ENCODE peak calls at places on chromosomes 16 and 17, in nine cellular contexts. Z is ovary; U is fibroblast of lung; F is PC-9; N is mucosa of descending colon; A is GM23248; P is IMR-90; W is pancreas; H is CD4-positive, alpha-beta memory T cell. B is an unnamed sample.
A peak's percentile ranks its signal among the peaks of the same experiment; 100 is the strongest.

GRCh38 chr16:85528528-85529387 is 84.4 kb upstream of the GSE1 start:
- DNase-seq in Z (no peak), U (no peak), F (no peak), N (no peak), A (no peak), P (no peak), W (no peak), H (no peak), B (no peak)

GRCh38 chr16:72847187-72848044 is 200.5 kb downstream of the ZFHX3 start:
- DNase-seq in Z (peak; percentile 18), U (peak; percentile 42), F (peak; percentile 12), N (no peak), A (peak; percentile 47), P (peak; percentile 36), W (no peak), H (no peak), B (peak; percentile 61)

GRCh38 chr16:67441289-67441753 is 10.4 kb downstream of the HSD11B2 start:
- DNase-seq in Z (no peak), U (no peak), F (peak; percentile 70), N (peak; percentile 97), A (no peak), P (no peak), W (peak; percentile 83), H (no peak), B (no peak)

GRCh38 chr17:75917443-75918111 is 12.9 kb upstream of the MRPL38 start:
- DNase-seq in Z (no peak), U (no peak), F (no peak), N (no peak), A (no peak), P (no peak), W (no peak), H (no peak), B (no peak)

GRCh38 chr17:7523033-7523432 is 25.8 kb upstream of the TNFSF12 start:
- DNase-seq in Z (no peak), U (peak; percentile 17), F (no peak), N (no peak), A (peak; percentile 30), P (no peak), W (no peak), H (peak; percentile 60), B (no peak)

GRCh38 chr16:68084504-68085258 is 489 bp upstream of the NFATC3 start:
- DNase-seq in Z (peak; percentile 87), U (peak; percentile 82), F (peak; percentile 88), N (peak; percentile 95), A (peak; percentile 81), P (peak; percentile 61), W (peak; percentile 67), H (peak; percentile 88), B (peak; percentile 85)

GRCh38 chr17:63698886-63699637 is 863 bp downstream of the LIMD2 start:
- DNase-seq in Z (no peak), U (peak; percentile 27), F (no peak), N (peak; percentile 92), A (peak; percentile 50), P (peak; percentile 29), W (no peak), H (peak; percentile 94), B (no peak)

GRCh38 chr16:6643083-6643686 is 689.5 kb upstream of the RBFOX1 start:
- DNase-seq in Z (peak; percentile 18), U (peak; percentile 59), F (peak; percentile 42), N (no peak), A (peak; percentile 57), P (peak; percentile 48), W (peak; percentile 9), H (no peak), B (peak; percentile 48)

DNA sequence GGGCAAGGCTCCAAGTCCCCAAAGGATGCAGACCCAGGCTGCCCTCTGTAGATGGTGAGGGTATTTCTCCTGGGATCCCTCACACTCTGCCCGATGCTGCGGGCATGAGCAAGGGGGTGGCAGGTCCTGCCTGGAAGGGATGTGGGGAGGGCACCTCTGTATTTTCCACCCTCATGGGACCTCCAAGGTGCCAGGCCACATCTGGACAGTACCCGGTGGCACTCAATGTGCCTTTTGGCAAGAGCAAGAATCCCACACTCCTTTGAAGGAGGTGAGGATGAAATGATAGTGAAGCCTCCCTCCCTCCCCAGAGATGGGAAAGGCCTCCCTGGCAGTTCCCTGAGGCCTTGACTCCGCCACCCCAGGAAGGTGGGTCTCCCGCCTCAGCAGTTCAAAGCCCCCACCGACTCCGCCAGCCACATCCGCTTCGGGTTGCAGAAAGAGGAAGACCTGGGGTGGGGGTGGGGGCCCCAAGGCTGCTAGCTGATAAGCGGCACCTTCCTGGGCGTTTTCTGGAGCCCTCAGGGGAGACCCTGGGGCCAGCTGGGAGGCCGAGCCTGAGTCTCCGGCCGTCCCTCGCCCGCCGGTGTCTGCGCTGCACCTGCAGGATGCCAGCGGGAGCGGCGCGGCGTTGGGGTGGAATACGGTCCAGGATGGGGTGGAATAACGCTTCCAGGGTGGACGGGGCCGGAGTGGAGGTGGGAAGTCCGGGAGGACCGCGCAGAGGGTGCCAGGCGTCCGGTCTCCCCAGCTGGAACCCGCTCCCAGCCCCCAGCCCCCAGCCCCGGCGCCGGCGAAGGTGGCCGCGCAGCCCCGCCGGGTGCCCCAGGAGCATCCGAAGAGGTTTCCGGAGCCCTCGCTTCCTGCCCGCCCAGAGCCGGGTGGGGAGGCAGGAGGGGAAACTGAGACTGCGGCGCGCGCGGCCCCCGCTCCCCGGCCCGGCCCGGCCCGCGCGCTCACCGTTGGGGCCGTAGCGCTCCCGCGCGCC is 729 bp downstream of the ATP2A3 start:
- DNase-seq in Z (no peak), U (no peak), F (no peak), N (peak; percentile 91), A (no peak), P (no peak), W (no peak), H (peak; percentile 86), B (no peak)
- H3K4me1 ChIP-seq in Z (no peaks in the 10 kb centered on the region), U (peaks cover 5% of the 10 kb centered on the region), F (peaks cover 25% of the 10 kb centered on the region), N (peaks cover 68% of the 10 kb centered on the region), A (no peaks in the 10 kb centered on the region), P (peaks cover 19% of the 10 kb centered on the region), W (peaks cover 50% of the 10 kb centered on the region), H (peaks cover 51% of the 10 kb centered on the region), B (peaks cover 15% of the 10 kb centered on the region)

GRCh38 chr16:52494145-52494544 is 52.8 kb downstream of the TOX3 start:
- DNase-seq in Z (no peak), U (no peak), F (no peak), N (no peak), A (no peak), P (no peak), W (no peak), H (no peak), B (no peak)

GRCh38 chr16:52497067-52497816 is 49.7 kb downstream of the TOX3 start:
- DNase-seq in Z (no peak), U (peak; percentile 81), F (no peak), N (no peak), A (no peak), P (no peak), W (no peak), H (no peak), B (peak; percentile 34)

GRCh38 chr16:52494621-52495020 is 52.3 kb downstream of the TOX3 start:
- DNase-seq in Z (no peak), U (peak; percentile 2), F (no peak), N (no peak), A (no peak), P (no peak), W (no peak), H (no peak), B (no peak)

GRCh38 chr16:52498640-52499039 is 48.3 kb downstream of the TOX3 start:
- DNase-seq in Z (no peak), U (no peak), F (no peak), N (peak; percentile 71), A (no peak), P (no peak), W (no peak), H (no peak), B (no peak)

DNA sequence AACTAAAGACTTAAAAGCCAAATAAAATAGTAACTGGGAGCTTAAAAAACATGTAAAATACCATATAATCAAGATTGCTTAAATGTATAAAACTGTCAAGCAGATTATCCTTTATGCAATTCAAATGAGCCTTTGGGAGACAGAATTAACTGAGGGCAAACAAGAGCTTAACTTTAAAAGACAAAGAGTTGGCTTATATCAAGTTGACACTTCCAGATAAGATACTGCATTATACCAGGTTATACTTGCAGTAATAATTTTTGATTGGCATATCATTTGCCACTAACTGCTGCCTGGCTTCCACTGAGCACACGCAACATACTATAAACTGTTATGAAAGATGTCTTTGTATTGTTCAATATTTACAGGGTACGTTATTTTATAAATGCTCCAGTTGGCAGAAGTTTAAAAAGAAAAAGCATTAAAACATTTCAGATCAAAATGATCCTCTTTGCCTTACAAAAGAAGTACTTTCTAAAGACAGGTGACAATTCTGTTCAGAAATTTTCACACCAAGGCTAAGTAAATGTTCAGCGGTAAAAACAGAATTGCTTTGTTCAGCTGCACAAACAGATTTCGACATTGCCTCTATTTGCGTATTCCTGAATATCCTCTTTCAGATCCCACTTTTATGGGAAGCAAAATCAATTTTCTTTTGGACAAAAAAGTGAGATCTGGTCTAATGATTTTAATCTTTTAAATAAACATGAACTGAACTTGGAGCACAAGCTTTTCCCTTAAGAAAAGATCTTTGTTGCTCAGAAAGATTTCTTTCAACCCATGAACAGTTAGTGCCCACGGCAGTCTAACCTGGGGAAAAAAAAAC is 50.7 kb downstream of the TOX3 start:
- DNase-seq in Z (no peak), U (no peak), F (no peak), N (no peak), A (no peak), P (no peak), W (peak; percentile 15), H (no peak), B (no peak)
- H3K4me1 ChIP-seq in Z (no peaks in the 10 kb centered on the region), U (no peaks in the 10 kb centered on the region), F (no peaks in the 10 kb centered on the region), N (peaks cover 38% of the 10 kb centered on the region), A (no peaks in the 10 kb centered on the region), P (no peaks in the 10 kb centered on the region), W (peaks cover 32% of the 10 kb centered on the region), H (no peaks in the 10 kb centered on the region), B (peaks cover 11% of the 10 kb centered on the region)

GRCh38 chr17:28477928-28478327 is 4.5 kb downstream of the SLC13A2 start:
- DNase-seq in Z (no peak), U (no peak), F (no peak), N (no peak), A (no peak), P (no peak), W (no peak), H (no peak), B (no peak)

GRCh38 chr17:28481081-28481571 is 7.7 kb downstream of the SLC13A2 start:
- DNase-seq in Z (no peak), U (no peak), F (no peak), N (no peak), A (no peak), P (no peak), W (no peak), H (no peak), B (no peak)

GRCh38 chr17:28480278-28480677 is 6.8 kb downstream of the SLC13A2 start:
- DNase-seq in Z (no peak), U (no peak), F (no peak), N (no peak), A (no peak), P (no peak), W (no peak), H (no peak), B (no peak)

GRCh38 chr17:28476076-28476475 is 2.6 kb downstream of the SLC13A2 start:
- DNase-seq in Z (no peak), U (no peak), F (no peak), N (no peak), A (no peak), P (no peak), W (no peak), H (no peak), B (no peak)

DNA sequence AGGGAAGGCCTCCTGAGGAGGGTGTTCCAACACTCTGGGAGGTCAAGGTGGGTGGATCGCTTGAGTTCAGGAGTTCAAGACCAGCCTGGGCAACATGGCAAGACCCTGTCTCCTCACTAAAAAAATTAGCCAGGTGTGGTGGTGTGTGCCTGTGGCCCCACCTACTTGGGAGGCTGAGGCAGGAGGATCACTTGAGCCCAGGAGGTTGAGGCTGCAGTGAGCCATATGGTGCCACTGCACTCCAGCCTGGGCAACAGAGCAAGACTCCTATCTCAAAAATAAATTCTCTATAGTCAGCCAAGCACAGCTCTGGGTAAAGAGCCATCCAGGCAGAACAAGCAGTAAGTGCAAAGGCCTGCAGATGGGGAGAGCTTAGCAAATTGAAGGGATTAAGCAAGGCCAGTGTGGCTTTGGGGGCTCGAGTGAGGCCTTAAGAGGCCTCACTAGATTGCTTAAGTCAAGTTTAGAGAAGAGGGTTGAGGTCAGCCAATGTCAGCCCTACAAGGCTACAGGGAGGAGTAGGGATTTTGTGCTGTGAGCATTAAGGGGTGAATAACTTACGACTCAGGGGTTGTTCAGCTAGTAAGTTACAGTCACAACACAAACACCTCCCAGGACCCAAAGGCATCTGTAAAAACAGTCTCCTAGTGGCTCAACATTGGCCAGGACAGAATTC is 5.6 kb downstream of the SLC13A2 start:
- DNase-seq in Z (no peak), U (peak; percentile 26), F (no peak), N (no peak), A (peak; percentile 30), P (peak; percentile 5), W (no peak), H (no peak), B (no peak)
- H3K4me1 ChIP-seq in Z (no peaks in the 10 kb centered on the region), U (no peaks in the 10 kb centered on the region), F (peaks cover 13% of the 10 kb centered on the region), N (peaks cover 30% of the 10 kb centered on the region), A (no peaks in the 10 kb centered on the region), P (no peaks in the 10 kb centered on the region), W (no peaks in the 10 kb centered on the region), H (peaks cover 6% of the 10 kb centered on the region), B (no peaks in the 10 kb centered on the region)

DNA sequence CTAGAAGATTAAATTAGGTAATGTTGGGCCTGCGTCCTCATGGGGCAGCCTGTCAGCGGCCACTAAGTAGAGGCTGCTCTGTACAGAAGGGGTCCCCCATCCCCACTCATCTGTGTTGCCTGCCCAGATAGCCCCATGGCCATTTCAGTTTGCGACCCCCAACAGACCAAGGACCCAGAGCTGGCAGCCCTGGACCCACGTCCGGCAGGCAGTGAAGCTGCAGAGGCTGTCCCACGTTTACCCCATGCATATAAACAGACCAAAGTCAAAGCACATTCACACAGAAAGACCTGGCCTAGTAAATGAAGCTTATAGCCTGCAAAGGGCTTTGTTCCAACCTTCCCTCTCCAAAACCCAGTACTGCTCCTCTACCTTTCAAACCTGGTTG is 4.6 kb downstream of the PDF start:
- DNase-seq in Z (no peak), U (no peak), F (no peak), N (no peak), A (no peak), P (no peak), W (no peak), H (no peak), B (no peak)
- H3K4me1 ChIP-seq in Z (peaks cover 3% of the 10 kb centered on the region), U (peaks cover 7% of the 10 kb centered on the region), F (peaks cover 35% of the 10 kb centered on the region), N (peaks cover 46% of the 10 kb centered on the region), A (peaks cover 25% of the 10 kb centered on the region), P (peaks cover 12% of the 10 kb centered on the region), W (peaks cover 33% of the 10 kb centered on the region), H (peaks cover 41% of the 10 kb centered on the region), B (no peaks in the 10 kb centered on the region)